ENCODE peak calls at places on chromosomes 13 and 19, in six cellular contexts. S is HepG2, Z is SK-N-SH, D is GM12891, L is K562, M is H1. V is an unnamed sample.

GRCh38 chr19:31071157-31071855 is 277.9 kb downstream of the TSHZ3 start:
- DNase-seq in L (no peak), D (no peak), Z (no peak), S (no peak), M (no peak), V (no peak)

GRCh38 chr13:84903391-84903790 is 895.8 kb downstream of the SLITRK6 start:
- DNase-seq in Z (peak; percentile 31), S (no peak), D (no peak), L (no peak), M (no peak), V (no peak)

GRCh38 chr19:10289836-10290438 is at the start of gene ICAM5:
- DNase-seq in S (no peak), M (no peak), D (no peak), Z (no peak), L (peak; percentile 59), V (no peak)

GRCh38 chr13:24053505-24054251 is 106.8 kb upstream of the SPATA13 start:
- DNase-seq in L (peak; percentile 22), M (peak; percentile 76), D (peak; percentile 64), S (peak; percentile 67), Z (peak; percentile 76), V (peak; percentile 52)

GRCh38 chr13:104683789-104684188 is 1617.6 kb upstream of the SLC10A2 start:
- DNase-seq in L (no peak), S (no peak), Z (no peak), D (no peak), M (no peak), V (no peak)

GRCh38 chr19:7211191-7211988 is 82.8 kb downstream of the INSR start:
- DNase-seq in L (no peak), D (no peak), M (no peak), S (no peak), Z (no peak), V (no peak)

GRCh38 chr19:6811906-6812305 is 39.4 kb downstream of the VAV1 start:
- DNase-seq in D (no peak), S (peak; percentile 31), M (no peak), Z (peak; percentile 73), L (peak; percentile 79), V (no peak)

GRCh38 chr13:33862006-33862405 is 44.1 kb downstream of the RFC3 start:
- DNase-seq in L (no peak), Z (no peak), S (no peak), M (no peak), D (no peak), V (no peak)

GRCh38 chr19:1105217-1105872 is 1.6 kb downstream of the GPX4 start:
- DNase-seq in M (no peak), Z (no peak), S (no peak), L (no peak), D (no peak), V (no peak)

GRCh38 chr19:49217382-49217781 is 59.8 kb downstream of the TRPM4 start:
- DNase-seq in Z (no peak), M (no peak), S (no peak), L (no peak), D (no peak), V (no peak)

GRCh38 chr13:46685006-46685730 is 111.8 kb downstream of the ESD start:
- DNase-seq in Z (no peak), D (no peak), M (no peak), S (no peak), L (no peak), V (no peak)

GRCh38 chr19:16324384-16325160 is at the start of gene KLF2:
- DNase-seq in L (peak; percentile 93), D (peak; percentile 81), S (peak; percentile 28), Z (peak; percentile 89), M (peak; percentile 75), V (peak; percentile 85)

GRCh38 chr13:114134111-114134943 is 1.9 kb upstream of the RASA3 start:
- DNase-seq in S (no peak), D (no peak), L (no peak), M (no peak), Z (no peak), V (no peak)

GRCh38 chr13:98270819-98271218 is 93.8 kb upstream of the RNF113B start:
- DNase-seq in D (no peak), M (no peak), Z (no peak), S (no peak), L (no peak), V (no peak)

GRCh38 chr19:648904-649733 is 9.4 kb downstream of the FGF22 start:
- DNase-seq in L (peak; percentile 17), S (no peak), M (no peak), Z (no peak), D (no peak), V (no peak)

GRCh38 chr19:12946092-12946845 is 607 bp downstream of the RAD23A start:
- DNase-seq in S (peak; percentile 71), Z (peak; percentile 85), M (peak; percentile 89), D (peak; percentile 55), L (peak; percentile 88), V (peak; percentile 54)

GRCh38 chr13:51093574-51093973 is 17.5 kb downstream of the C13orf42 start:
- DNase-seq in D (no peak), S (no peak), M (no peak), L (no peak), Z (no peak), V (no peak)

GRCh38 chr13:109873351-109874123 is 87.2 kb upstream of the IRS2 start:
- DNase-seq in M (no peak), S (no peak), L (no peak), Z (no peak), D (no peak), V (no peak)

GRCh38 chr13:42876270-42876714 is 94.9 kb downstream of the FAM216B start:
- DNase-seq in S (no peak), M (no peak), D (peak; percentile 49), Z (no peak), L (no peak), V (peak; percentile 46)

GRCh38 chr13:24032674-24033073 is 127.8 kb upstream of the SPATA13 start:
- DNase-seq in Z (no peak), L (no peak), D (no peak), M (no peak), S (peak; percentile 47), V (no peak)

GRCh38 chr13:100825551-100825950 is 151.0 kb upstream of the TMTC4 start:
- DNase-seq in Z (no peak), D (no peak), M (no peak), L (no peak), S (no peak), V (no peak)
- TF ChIP-seq TAF1 in Z (no peak), D (no peak), M (no peak), L (no peak), S (no peak), V (no peak)

DNA sequence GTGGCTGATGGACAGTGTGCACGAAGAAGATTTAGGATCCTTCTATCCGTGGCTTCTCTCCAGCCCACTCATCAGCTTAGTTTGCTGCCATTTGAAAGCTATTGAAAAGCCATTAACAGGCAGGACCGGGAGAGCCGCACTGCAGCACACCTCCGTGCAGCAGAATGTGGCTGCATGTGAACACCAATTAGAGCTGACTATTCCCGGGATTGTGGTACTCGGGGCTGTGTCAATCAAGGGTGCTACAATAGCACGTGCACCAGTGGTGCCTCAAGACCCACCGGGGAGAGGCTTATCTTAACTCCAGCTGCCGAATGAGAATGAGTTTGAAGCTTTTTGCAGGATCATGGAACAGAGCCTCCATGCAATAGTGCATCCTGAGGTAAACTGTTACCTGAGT is at the start of gene MYO16:
- DNase-seq in Z (no peak), M (no peak), S (no peak), L (no peak), D (no peak), V (no peak)
- TF ChIP-seq POLR2AphosphoS5 in Z (no peak), M (no peak), S (no peak), L (no peak), D (no peak), V (no peak)

DNA sequence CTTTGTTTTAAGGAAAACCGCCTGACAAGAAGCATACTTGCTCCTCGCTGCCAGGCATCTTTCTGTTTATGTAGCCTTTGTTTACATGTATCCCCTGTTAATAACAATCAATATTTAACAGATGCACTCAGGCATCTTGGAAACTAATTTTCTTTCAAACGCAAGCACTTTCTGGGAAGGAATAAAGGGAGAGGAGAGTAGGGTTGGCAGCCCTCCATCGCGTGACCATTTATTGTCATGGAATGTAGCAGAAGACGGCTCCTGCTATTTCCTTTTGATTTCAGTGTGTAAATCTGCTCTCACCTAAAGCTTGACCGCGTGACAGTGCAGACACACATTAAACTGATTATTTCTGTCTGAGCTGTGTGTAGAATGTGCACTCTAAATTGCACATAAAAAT is 223.3 kb upstream of the MAB21L1 start:
- DNase-seq in M (no peak), D (no peak), L (no peak), S (no peak), Z (no peak), V (no peak)
- TF ChIP-seq TAF1 in M (no peak), D (no peak), L (no peak), S (no peak), Z (no peak), V (no peak)

GRCh38 chr19:47765522-47766358 is 12.8 kb upstream of the SELENOW start:
- DNase-seq in L (peak; percentile 62), M (peak; percentile 93), D (no peak), S (peak; percentile 52), Z (peak; percentile 77), V (no peak)
- TF ChIP-seq POLR2AphosphoS5 in L (no peak), M (no peak), D (no peak), S (no peak), Z (no peak), V (no peak)

DNA sequence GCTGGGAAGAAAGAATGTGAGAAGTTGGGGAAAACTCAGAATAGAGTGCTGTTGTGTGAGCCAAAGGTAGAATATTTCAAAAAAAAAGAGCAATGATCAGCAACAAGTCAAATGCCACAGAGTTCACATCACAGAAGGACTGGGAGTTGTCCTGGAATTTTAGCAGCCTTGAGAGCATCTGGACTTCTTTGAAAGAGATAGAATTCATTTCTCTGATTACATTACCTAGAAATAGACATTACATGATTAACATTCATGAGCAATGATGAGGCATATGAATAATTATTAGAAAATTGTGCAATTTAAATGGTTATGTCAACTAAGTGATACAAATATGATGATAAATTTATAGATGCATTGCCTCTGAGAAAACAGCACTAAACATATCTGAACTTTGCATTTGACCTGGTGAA is 186.3 kb downstream of the POSTN start:
- DNase-seq in S (no peak), Z (no peak), D (no peak), M (no peak), L (no peak), V (no peak)
- TF ChIP-seq TAF1 in S (no peak), Z (no peak), D (no peak), M (no peak), L (no peak), V (no peak)

GRCh38 chr19:37931941-37932655 is 25.1 kb downstream of the SIPA1L3 start:
- DNase-seq in L (no peak), S (peak; percentile 84), D (peak; percentile 35), Z (no peak), M (peak; percentile 78), V (peak; percentile 47)
- TF ChIP-seq POLR2AphosphoS5 in L (no peak), S (peak; percentile 26), D (no peak), Z (no peak), M (peak; percentile 23), V (peak; percentile 65)

GRCh38 chr19:40702337-40703012 is 12.0 kb upstream of the NUMBL start:
- DNase-seq in D (no peak), L (peak; percentile 75), S (peak; percentile 50), M (peak; percentile 84), Z (no peak), V (no peak)
- TF ChIP-seq TAF1 in D (no peak), L (no peak), S (no peak), M (no peak), Z (no peak), V (no peak)